ENCODE peak calls at places on chromosomes 4 and X, in six cellular contexts. P, H, A, R, T and S are unnamed samples.
A peak's percentile ranks its signal among the peaks of the same experiment; 100 is the strongest.

GRCh38 chr4:48025005-48025404 is 8.4 kb downstream of the NIPAL1 start:
- DNase-seq in P (no peak), H (peak; percentile 33), A (no peak), R (no peak), T (no peak), S (no peak)

GRCh38 chrX:57918750-57919436 is 8.6 kb upstream of the ZXDA start:
- DNase-seq in P (peak; percentile 51), H (peak; percentile 17), A (no peak), R (no peak), T (no peak), S (no peak)

GRCh38 chrX:77426811-77427210 is 20.4 kb upstream of the FGF16 start:
- DNase-seq in P (no peak), H (peak; percentile 5), A (no peak), R (no peak), T (no peak), S (no peak)

GRCh38 chrX:72026341-72027023 is 105.2 kb downstream of the RTL5 start:
- DNase-seq in P (no peak), H (no peak), A (no peak), R (no peak), T (no peak), S (no peak)

GRCh38 chr4:112279882-112280315 is 5.8 kb downstream of the TIFA start:
- DNase-seq in P (no peak), H (peak; percentile 13), A (no peak), R (no peak), T (no peak), S (no peak)

GRCh38 chr4:4726051-4726450 is 133.4 kb upstream of the MSX1 start:
- DNase-seq in P (no peak), H (no peak), A (no peak), R (no peak), T (no peak), S (no peak)

GRCh38 chr4:140686799-140687198 is 69.4 kb downstream of the TBC1D9 start:
- DNase-seq in P (no peak), H (peak; percentile 13), A (no peak), R (no peak), T (no peak), S (no peak)

GRCh38 chr4:52655505-52655904 is 3.6 kb downstream of the USP46 start:
- DNase-seq in P (no peak), H (no peak), A (no peak), R (no peak), T (no peak), S (no peak)

GRCh38 chr4:124079174-124079780 is 633.3 kb downstream of the ANKRD50 start:
- DNase-seq in P (no peak), H (peak; percentile 66), A (no peak), R (no peak), T (no peak), S (no peak)

GRCh38 chr4:4427478-4427870 is 40.6 kb downstream of the NSG1 start:
- DNase-seq in P (no peak), H (no peak), A (no peak), R (no peak), T (no peak), S (no peak)

GRCh38 chrX:69113723-69114122 is 51.5 kb downstream of the PJA1 start:
- DNase-seq in P (no peak), H (no peak), A (no peak), R (no peak), T (no peak), S (no peak)

GRCh38 chrX:7146703-7147430 is 645 bp upstream of the STS start:
- DNase-seq in P (peak; percentile 43), H (no peak), A (no peak), R (peak; percentile 35), T (no peak), S (peak; percentile 71)

GRCh38 chr4:52823478-52824092 is 38.5 kb upstream of the RASL11B start:
- DNase-seq in P (no peak), H (peak; percentile 47), A (no peak), R (no peak), T (no peak), S (no peak)

GRCh38 chr4:40564004-40564403 is 65.7 kb downstream of the RBM47 start:
- DNase-seq in P (no peak), H (no peak), A (no peak), R (no peak), T (no peak), S (no peak)

GRCh38 chr4:156673483-156673882 is 298.1 kb downstream of the PDGFC start:
- DNase-seq in P (no peak), H (peak; percentile 16), A (no peak), R (no peak), T (no peak), S (no peak)

GRCh38 chrX:135295238-135295943 is 13.9 kb upstream of the ETDC start:
- DNase-seq in P (no peak), H (peak; percentile 39), A (no peak), R (peak; percentile 25), T (no peak), S (peak; percentile 11)

GRCh38 chrX:120238947-120239346 is 11.7 kb upstream of the ZBTB33 start:
- DNase-seq in P (no peak), H (no peak), A (no peak), R (no peak), T (no peak), S (no peak)

GRCh38 chr4:8148159-8148558 is 10.5 kb downstream of the ABLIM2 start:
- DNase-seq in P (no peak), H (no peak), A (no peak), R (no peak), T (no peak), S (no peak)

GRCh38 chr4:98496446-98496845 is 162.0 kb downstream of the TSPAN5 start:
- DNase-seq in P (no peak), H (no peak), A (no peak), R (no peak), T (no peak), S (no peak)

GRCh38 chr4:84258905-84259830 is 239.9 kb downstream of the NKX6-1 start:
- DNase-seq in P (no peak), H (peak; percentile 32), A (no peak), R (no peak), T (no peak), S (no peak)

GRCh38 chr4:68466185-68466584 is 18.9 kb downstream of the TMPRSS11E start:
- DNase-seq in P (no peak), H (peak; percentile 68), A (no peak), R (no peak), T (no peak), S (no peak)

GRCh38 chr4:87049508-87049907 is 114.7 kb downstream of the AFF1 start:
- DNase-seq in P (no peak), H (no peak), A (no peak), R (no peak), T (no peak), S (no peak)

GRCh38 chr4:71304289-71304850 is 34.5 kb upstream of the SLC4A4 start:
- DNase-seq in P (peak; percentile 28), H (no peak), A (no peak), R (no peak), T (no peak), S (no peak)

GRCh38 chr4:136103616-136104015 is 1428.7 kb downstream of the PCDH18 start:
- DNase-seq in P (no peak), H (no peak), A (no peak), R (no peak), T (no peak), S (no peak)

GRCh38 chr4:174378951-174379350 is 95.2 kb downstream of the CEP44 start:
- DNase-seq in P (no peak), H (no peak), A (no peak), R (no peak), T (no peak), S (no peak)

GRCh38 chr4:25925486-25926201 is 11.6 kb downstream of the SMIM20 start:
- DNase-seq in P (peak; percentile 37), H (peak; percentile 45), A (peak; percentile 35), R (no peak), T (no peak), S (no peak)

GRCh38 chr4:86652332-86652932 is 58.3 kb downstream of the PTPN13 start:
- DNase-seq in P (no peak), H (no peak), A (no peak), R (no peak), T (no peak), S (no peak)

GRCh38 chr4:24795666-24796381 is 451 bp downstream of the SOD3 start:
- DNase-seq in P (no peak), H (no peak), A (no peak), R (no peak), T (no peak), S (no peak)

GRCh38 chr4:24796632-24797031 is 1.3 kb downstream of the SOD3 start:
- DNase-seq in P (no peak), H (no peak), A (no peak), R (no peak), T (no peak), S (no peak)

GRCh38 chr4:24794111-24794860 is 1.1 kb upstream of the SOD3 start:
- DNase-seq in P (peak; percentile 24), H (peak; percentile 72), A (no peak), R (no peak), T (peak; percentile 47), S (no peak)

GRCh38 chr4:24793219-24794005 is 2.0 kb upstream of the SOD3 start:
- DNase-seq in P (no peak), H (peak; percentile 19), A (no peak), R (no peak), T (no peak), S (no peak)

GRCh38 chr4:24794916-24795665 is at the start of gene SOD3:
- DNase-seq in P (peak; percentile 89), H (peak; percentile 86), A (peak; percentile 75), R (peak; percentile 70), T (peak; percentile 89), S (peak; percentile 48)
- TF ChIP-seq POLR2A in P (peak; percentile 92), H (no peak), A (peak; percentile 61), R (peak; percentile 46), T (peak; percentile 71), S (peak; percentile 18)

GRCh38 chr4:30835044-30835443 is 114.9 kb downstream of the PCDH7 start:
- DNase-seq in P (no peak), H (no peak), A (no peak), R (no peak), T (no peak), S (no peak)
- H3K27ac ChIP-seq in P (no peak overlapping the region), H (no peak overlapping the region), A (no peak overlapping the region), R (no peak overlapping the region), T (no peak overlapping the region), S (no peak overlapping the region)

DNA sequence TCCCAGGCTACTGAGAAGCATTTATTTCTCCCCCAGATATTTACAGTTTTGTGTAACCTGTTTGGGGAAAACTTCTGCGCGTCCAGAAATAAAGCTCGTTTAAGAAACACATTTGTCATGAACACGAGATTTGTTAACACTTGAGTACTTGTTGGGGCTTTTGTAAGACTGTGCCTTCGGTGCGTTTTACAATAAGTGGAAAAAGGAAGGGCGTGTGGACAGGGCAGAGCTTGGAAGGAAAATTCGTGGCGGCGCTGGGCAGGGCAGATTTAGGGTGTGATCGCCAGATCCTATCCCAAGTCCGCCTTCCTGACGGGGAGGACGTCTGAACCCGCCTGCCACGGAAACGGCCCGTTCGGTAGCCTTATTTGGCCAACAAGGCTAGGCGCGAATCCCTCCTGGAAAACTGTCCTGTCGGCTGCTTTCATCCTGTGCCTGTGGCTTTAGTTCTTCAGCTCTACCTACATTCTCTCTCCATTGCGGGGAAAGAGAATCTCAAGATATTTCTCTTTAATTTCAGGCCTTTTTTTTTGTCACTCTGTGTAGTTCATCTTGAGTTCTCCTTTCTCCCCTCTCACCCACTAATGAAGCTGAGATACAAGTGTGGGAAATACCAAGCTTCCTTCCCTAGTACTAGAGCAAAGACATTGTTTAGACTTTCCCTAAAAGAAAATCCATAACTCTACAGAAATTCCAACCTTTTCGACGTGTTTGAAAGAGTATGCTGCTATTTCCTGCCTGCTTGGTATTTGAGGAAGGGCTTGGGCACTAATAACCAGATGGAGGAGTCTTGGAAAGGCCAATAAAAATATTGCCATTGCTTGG is 946 bp downstream of the PDLIM5 start:
- DNase-seq in P (peak; percentile 83), H (peak; percentile 82), A (peak; percentile 76), R (peak; percentile 85), T (peak; percentile 91), S (peak; percentile 93)
- TF ChIP-seq POLR2A in P (peak; percentile 62), H (no peak), A (peak; percentile 47), R (peak; percentile 67), T (peak; percentile 62), S (peak; percentile 86)

GRCh38 chrX:49120104-49120503 is 3.4 kb downstream of the GPKOW start:
- DNase-seq in P (no peak), H (no peak), A (no peak), R (no peak), T (no peak), S (no peak)
- H3K27ac ChIP-seq in P (no peak overlapping the region), H (no peak overlapping the region), A (no peak overlapping the region), R (no peak overlapping the region), T (no peak overlapping the region), S (no peak overlapping the region)